ENCODE peak calls at places on chromosomes 1 and 21, in nine cellular contexts. J is T-helper 2 cell, U is thoracic aorta, W is EH, Q is NCI-H524, N is T-helper 1 cell, F is HuH-7, X is MCF 10A, G is endothelial cell. P is an unnamed sample.

GRCh38 chr1:230261918-230262650 is 164.0 kb downstream of the PGBD5 start:
- DNase-seq in J (no peak), U (no peak), W (no peak), Q (no peak), N (no peak), F (no peak), X (no peak), G (no peak), P (no peak)

GRCh38 chr1:206846475-206846874 is 18.9 kb upstream of the IL20 start:
- DNase-seq in J (no peak), U (no peak), W (no peak), Q (no peak), N (no peak), F (no peak), X (peak; percentile 34), G (no peak), P (no peak)

GRCh38 chr1:231629132-231629531 is 2.5 kb downstream of the DISC1 start:
- DNase-seq in J (no peak), U (no peak), W (peak; percentile 26), Q (no peak), N (no peak), F (no peak), X (no peak), G (no peak), P (no peak)

GRCh38 chr1:59556802-59557548 is 257.8 kb upstream of the HOOK1 start:
- DNase-seq in J (no peak), U (no peak), W (no peak), Q (no peak), N (no peak), F (peak; percentile 39), X (no peak), G (no peak), P (no peak)

GRCh38 chr1:33470495-33471012 is 1.9 kb upstream of the ZSCAN20 start:
- DNase-seq in J (peak; percentile 15), U (peak; percentile 46), W (peak; percentile 96), Q (peak; percentile 95), N (peak; percentile 30), F (peak; percentile 46), X (peak; percentile 90), G (peak; percentile 64), P (peak; percentile 87)

GRCh38 chr1:28199328-28200233 is 23.1 kb upstream of the PTAFR start:
- DNase-seq in J (peak; percentile 82), U (no peak), W (no peak), Q (no peak), N (peak; percentile 46), F (no peak), X (no peak), G (no peak), P (no peak)

GRCh38 chr21:37341254-37341960 is 25.2 kb upstream of the DYRK1A start:
- DNase-seq in J (no peak), U (no peak), W (peak; percentile 92), Q (no peak), N (no peak), F (no peak), X (no peak), G (no peak), P (no peak)

GRCh38 chr1:25804964-25805862 is 5.2 kb downstream of the SELENON start:
- DNase-seq in J (no peak), U (no peak), W (no peak), Q (no peak), N (no peak), F (no peak), X (no peak), G (no peak), P (no peak)

GRCh38 chr1:192807968-192808587 is 761 bp upstream of the RGS2 start:
- DNase-seq in J (no peak), U (no peak), W (peak; percentile 60), Q (peak; percentile 52), N (no peak), F (no peak), X (peak; percentile 72), G (no peak), P (peak; percentile 11)

GRCh38 chr1:29249170-29249691 is 12.9 kb downstream of the PTPRU start:
- DNase-seq in J (no peak), U (no peak), W (peak; percentile 55), Q (no peak), N (no peak), F (no peak), X (no peak), G (peak; percentile 47), P (no peak)